ENCODE peak calls at places on chromosomes 13 and 19, in six cellular contexts. A is endodermal cell, T is stomach, Q is esophagus squamous epithelium, Y is K562, X is uterus. F is an unnamed sample.

GRCh38 chr19:29596080-29596479 is 10.0 kb upstream of the POP4 start:
- DNase-seq in T (no peak), Y (no peak), A (no peak), X (no peak), Q (no peak), F (no peak)

GRCh38 chr13:79918620-79919019 is 422.3 kb downstream of the SPRY2 start:
- DNase-seq in X (no peak), Y (no peak), T (no peak), Q (no peak), A (no peak), F (no peak)

GRCh38 chr19:33691736-33692135 is 70.0 kb downstream of the CHST8 start:
- DNase-seq in Y (no peak), Q (no peak), T (no peak), X (no peak), A (no peak), F (no peak)

GRCh38 chr19:39126593-39127187 is 1.1 kb downstream of the PAK4 start:
- DNase-seq in T (peak), X (no peak), Q (no peak), A (peak), Y (no peak), F (peak)

GRCh38 chr13:111202745-111203144 is 87.6 kb downstream of the ARHGEF7 start:
- DNase-seq in X (no peak), Q (no peak), Y (peak), T (no peak), A (no peak), F (peak)

GRCh38 chr19:15210323-15210774 is 9.6 kb upstream of the NOTCH3 start:
- DNase-seq in A (no peak), X (no peak), Q (no peak), T (no peak), Y (no peak), F (peak)

GRCh38 chr19:47427241-47428176 is 8.2 kb upstream of the MEIS3 start:
- DNase-seq in T (peak), A (peak), Y (peak), Q (no peak), X (peak), F (peak)

GRCh38 chr13:51585234-51585672 is 991 bp downstream of the WDFY2 start:
- DNase-seq in Q (no peak), T (no peak), X (no peak), A (no peak), Y (no peak), F (peak)

GRCh38 chr19:4454952-4455738 is 2.4 kb downstream of the UBXN6 start:
- DNase-seq in Q (no peak), X (peak), T (no peak), Y (peak), A (no peak), F (peak)
- H3K4me3 ChIP-seq in Q (no peak), X (peak), T (no peak), Y (peak), A (no peak), F (peak)

DNA sequence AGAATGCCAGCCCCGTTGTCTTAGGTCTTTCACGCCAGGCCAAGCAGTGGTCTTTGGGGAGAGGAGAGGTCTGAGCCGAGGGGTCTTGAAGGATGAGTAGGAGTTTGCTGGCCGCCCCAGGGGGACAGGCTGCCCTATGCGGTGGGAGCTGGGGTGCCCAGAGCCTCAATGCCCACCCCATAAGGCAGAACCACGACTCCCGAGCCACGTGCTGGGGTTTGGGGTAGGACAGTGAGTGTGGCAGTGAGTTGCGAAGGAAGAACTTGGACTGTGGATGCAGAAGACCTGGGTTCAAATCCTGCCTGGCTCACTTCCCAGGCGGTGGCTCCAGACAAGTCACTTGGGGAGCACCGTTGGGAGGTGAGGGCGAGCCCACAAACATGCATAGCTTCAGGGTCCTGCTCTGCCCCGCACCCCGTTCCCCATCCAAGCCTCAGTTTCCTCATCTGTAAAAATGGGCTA is 5.5 kb downstream of the RAB11B start:
- DNase-seq in T (no peak), Y (no peak), Q (no peak), X (no peak), A (no peak), F (no peak)
- H3K27ac ChIP-seq in T (peak), Y (no peak), Q (no peak), X (no peak), A (no peak), F (no peak)

DNA sequence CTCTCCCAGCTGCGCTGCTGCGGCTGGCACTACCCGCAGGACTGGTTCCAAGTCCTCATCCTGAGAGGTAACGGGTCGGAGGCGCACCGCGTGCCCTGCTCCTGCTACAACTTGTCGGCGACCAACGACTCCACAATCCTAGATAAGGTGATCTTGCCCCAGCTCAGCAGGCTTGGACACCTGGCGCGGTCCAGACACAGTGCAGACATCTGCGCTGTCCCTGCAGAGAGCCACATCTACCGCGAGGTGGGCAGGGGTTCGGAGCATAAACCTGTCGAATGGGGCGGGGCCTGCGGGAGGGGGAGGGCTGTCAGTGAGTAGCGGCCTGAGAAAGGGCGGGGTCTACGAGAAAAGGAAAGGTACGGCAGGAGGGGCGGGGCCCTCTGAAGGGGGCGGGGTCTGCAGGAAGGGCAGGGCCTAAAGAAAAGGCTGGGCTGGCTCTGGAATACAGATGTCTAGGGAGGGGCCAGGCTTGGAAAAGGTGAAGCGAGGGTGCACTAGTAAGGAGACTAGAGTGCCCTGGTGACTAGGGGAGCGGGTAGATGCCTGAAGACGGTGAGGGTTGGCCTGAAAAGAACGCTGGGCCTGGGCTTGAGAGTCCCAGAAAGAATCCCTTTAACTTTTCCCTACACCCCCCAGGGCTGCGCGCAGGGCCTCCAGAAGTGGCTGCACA is 3.6 kb downstream of the CD37 start:
- DNase-seq in Q (no peak), T (peak), Y (peak), A (peak), X (peak), F (peak)
- H3K4me3 ChIP-seq in Q (peak), T (peak), Y (no peak), A (peak), X (peak), F (no peak)

DNA sequence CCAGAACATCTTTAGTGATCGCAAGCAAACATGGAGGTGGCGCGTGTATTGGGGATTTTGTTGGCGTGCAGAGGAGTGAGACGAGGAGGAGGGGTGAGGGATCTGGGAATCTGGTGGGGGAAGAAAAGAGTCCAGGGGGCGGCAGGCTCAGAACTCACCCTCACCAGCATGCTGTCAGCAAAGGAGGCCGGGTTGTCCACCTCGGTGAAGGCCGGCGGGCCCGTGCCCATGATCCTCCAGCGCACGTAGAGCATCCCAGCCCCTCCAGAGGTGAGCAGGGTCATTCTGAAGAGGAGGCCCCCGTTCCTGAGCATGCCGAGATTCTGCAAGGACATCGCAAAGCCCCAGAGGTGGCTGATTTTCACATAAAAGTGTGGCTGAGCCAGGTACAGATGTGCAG is 37.2 kb downstream of the TMTC4 start:
- DNase-seq in A (no peak), Q (no peak), Y (no peak), X (no peak), T (no peak), F (no peak)
- H3K27ac ChIP-seq in A (no peak), Q (no peak), Y (no peak), X (no peak), T (no peak), F (no peak)

DNA sequence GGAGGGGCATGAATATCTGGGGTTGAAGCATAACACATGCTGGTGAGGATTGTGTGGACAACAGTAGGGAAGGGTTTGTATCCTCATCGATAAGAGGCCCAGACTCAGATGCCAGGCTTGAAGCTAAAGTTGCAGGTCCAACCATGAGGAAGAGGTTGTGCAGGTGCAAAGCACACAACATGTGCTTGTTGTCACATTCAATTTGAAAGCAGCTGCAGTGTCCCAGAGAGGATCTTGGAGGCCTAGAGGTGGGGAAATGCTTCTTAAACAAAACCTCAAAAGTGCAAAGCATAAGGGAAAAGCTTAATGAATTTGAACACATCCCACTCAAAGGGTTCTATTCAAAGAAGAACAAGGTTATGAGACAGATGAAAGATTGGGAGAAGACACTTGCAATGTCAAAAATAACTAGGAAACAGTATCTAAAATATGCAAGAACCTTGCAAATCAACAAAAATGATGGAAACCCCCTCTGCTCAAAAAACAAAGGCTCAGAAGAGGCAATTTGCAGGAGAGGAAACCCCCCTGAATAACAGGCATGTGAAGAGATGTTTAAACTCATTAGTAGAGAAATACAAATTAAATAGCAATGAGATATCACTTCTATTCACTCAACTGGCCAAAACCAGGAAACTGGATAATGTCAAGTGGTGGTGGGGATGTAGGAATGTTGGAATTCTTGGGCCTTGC is 187.1 kb downstream of the KATNAL1 start:
- DNase-seq in Q (no peak), T (no peak), A (no peak), Y (no peak), X (no peak), F (no peak)
- H3K4me3 ChIP-seq in Q (no peak), T (no peak), A (no peak), Y (no peak), X (no peak), F (no peak)

GRCh38 chr19:44927746-44928145 is 13.3 kb downstream of the APOC1 start:
- DNase-seq in T (no peak), A (no peak), X (no peak), Y (no peak), Q (no peak), F (peak)
- H3K27ac ChIP-seq in T (peak), A (no peak), X (no peak), Y (no peak), Q (peak), F (no peak)

GRCh38 chr19:53982056-53982455 is 9.4 kb upstream of the CACNG6 start:
- DNase-seq in Q (no peak), X (no peak), A (peak), Y (no peak), T (no peak), F (peak)
- H3K4me3 ChIP-seq in Q (no peak), X (no peak), A (no peak), Y (no peak), T (peak), F (peak)

DNA sequence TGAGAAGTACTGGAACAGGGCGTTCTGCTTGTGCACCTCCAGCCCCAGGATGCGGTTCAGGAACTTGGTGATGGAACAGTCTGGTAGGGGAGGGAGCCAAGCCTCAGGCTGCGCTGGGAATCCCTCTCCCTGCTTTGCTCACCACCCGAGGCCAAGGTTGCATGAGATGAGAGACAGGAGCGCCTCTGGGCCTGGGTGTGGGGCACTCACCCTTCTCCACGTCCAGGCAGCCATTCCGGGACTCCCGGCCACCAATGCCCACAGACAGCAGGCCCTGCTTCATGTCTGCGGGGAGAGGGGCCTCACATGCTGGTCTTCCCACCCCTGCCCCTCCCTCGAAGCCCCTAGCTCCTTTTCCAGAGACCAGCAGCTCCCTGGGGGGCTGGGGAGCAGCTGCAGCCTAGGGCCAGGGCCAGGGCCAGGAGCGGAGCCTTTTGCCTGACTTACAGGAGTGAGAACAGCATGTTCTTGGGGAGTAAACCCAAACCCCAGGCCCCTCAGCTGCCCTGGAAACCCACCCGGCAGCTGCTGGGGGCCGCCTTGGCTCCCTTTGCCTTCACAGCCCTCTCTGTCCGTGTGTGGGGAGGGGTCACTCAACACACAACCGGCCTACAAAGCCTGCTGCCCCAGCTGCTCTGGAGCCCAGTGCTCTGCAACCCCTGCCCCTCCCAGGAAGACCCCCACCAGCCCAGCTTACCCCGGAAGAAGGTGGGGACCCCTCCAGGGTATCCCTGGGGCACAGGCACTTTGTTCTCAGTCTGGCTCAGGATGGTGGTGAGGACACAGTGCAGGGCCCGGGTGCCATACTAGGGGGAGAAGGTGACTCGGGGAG is 7.2 kb downstream of the GPX4 start:
- DNase-seq in Y (no peak), X (no peak), T (no peak), A (no peak), Q (no peak), F (no peak)
- H3K27ac ChIP-seq in Y (no peak), X (no peak), T (peak), A (peak), Q (peak), F (no peak)

F was measured in fibroblast of lung.